ENCODE peak calls at places on chromosomes 7 and 10, in five cellular contexts. B, K, P, U and I are unnamed samples. For H3K4me1, the result is how much of the 10 kb centered on the place peaks cover.

GRCh38 chr10:6590100-6590499 is 10.0 kb upstream of the PRKCQ start:
- DNase-seq in B (no peak), K (no peak), P (no peak), U (no peak), I (no peak)

GRCh38 chr7:50397320-50397970 is 52.7 kb downstream of the FIGNL1 start:
- DNase-seq in B (no peak), K (no peak), P (no peak), U (no peak), I (peak)

GRCh38 chr7:9600974-9601373 is 1167.6 kb downstream of the NXPH1 start:
- DNase-seq in B (no peak), K (no peak), P (no peak), U (no peak), I (no peak)

GRCh38 chr7:3688061-3688460 is 387.0 kb downstream of the SDK1 start:
- DNase-seq in B (no peak), K (no peak), P (no peak), U (no peak), I (no peak)

GRCh38 chr10:31374146-31374696 is 55.2 kb downstream of the ZEB1 start:
- DNase-seq in B (no peak), K (no peak), P (no peak), U (no peak), I (no peak)

GRCh38 chr7:148442933-148443332 is 147.6 kb upstream of the C7orf33 start:
- DNase-seq in B (no peak), K (no peak), P (no peak), U (no peak), I (no peak)

GRCh38 chr7:116229359-116229758 is 19.0 kb downstream of the TES start:
- DNase-seq in B (no peak), K (no peak), P (peak), U (no peak), I (no peak)

GRCh38 chr7:151686826-151687225 is 167.1 kb upstream of the RHEB start:
- DNase-seq in B (no peak), K (no peak), P (peak), U (no peak), I (no peak)

GRCh38 chr7:21939136-21939857 is 6.4 kb downstream of the CDCA7L start:
- DNase-seq in B (no peak), K (no peak), P (peak), U (no peak), I (no peak)

GRCh38 chr7:28130277-28130676 is 50.3 kb downstream of the JAZF1 start:
- DNase-seq in B (no peak), K (no peak), P (peak), U (no peak), I (no peak)

GRCh38 chr7:95798401-95798930 is 26.1 kb downstream of the DYNC1I1 start:
- DNase-seq in B (no peak), K (no peak), P (no peak), U (no peak), I (no peak)

GRCh38 chr7:94580601-94581000 is 71.0 kb downstream of the CASD1 start:
- DNase-seq in B (no peak), K (no peak), P (peak), U (no peak), I (no peak)

GRCh38 chr7:117383826-117384225 is 43.5 kb downstream of the ASZ1 start:
- DNase-seq in B (no peak), K (no peak), P (no peak), U (no peak), I (no peak)

GRCh38 chr7:100211342-100211780 is 8.4 kb upstream of the PVRIG start:
- DNase-seq in B (no peak), K (peak), P (no peak), U (no peak), I (peak)

GRCh38 chr10:110042181-110042580 is 34.4 kb downstream of the ADD3 start:
- DNase-seq in B (no peak), K (no peak), P (peak), U (no peak), I (no peak)

GRCh38 chr10:122662231-122662630 is 37.4 kb downstream of the C10orf120 start:
- DNase-seq in B (no peak), K (no peak), P (no peak), U (no peak), I (no peak)

GRCh38 chr10:24762161-24762924 is 38.7 kb upstream of the ARHGAP21 start:
- DNase-seq in B (no peak), K (peak), P (peak), U (no peak), I (no peak)

GRCh38 chr10:49778197-49778596 is 16.1 kb upstream of the OGDHL start:
- DNase-seq in B (no peak), K (no peak), P (no peak), U (no peak), I (no peak)

GRCh38 chr7:142813262-142813661 is 41.6 kb upstream of the EPHB6 start:
- DNase-seq in B (no peak), K (peak), P (peak), U (no peak), I (no peak)

GRCh38 chr10:109886037-109886787 is 37.1 kb downstream of the XPNPEP1 start:
- DNase-seq in B (no peak), K (no peak), P (no peak), U (no peak), I (no peak)

GRCh38 chr7:54769203-54769602 is 10.2 kb upstream of the SEC61G start:
- DNase-seq in B (no peak), K (no peak), P (no peak), U (no peak), I (no peak)

GRCh38 chr7:90892213-90892612 is 296.1 kb downstream of the CDK14 start:
- DNase-seq in B (no peak), K (no peak), P (peak), U (no peak), I (no peak)

GRCh38 chr7:27155816-27156507 is 513 bp downstream of the HOXA7 start:
- DNase-seq in B (peak), K (peak), P (no peak), U (no peak), I (no peak)

GRCh38 chr7:22380333-22380732 is 23.4 kb upstream of the RAPGEF5 start:
- DNase-seq in B (no peak), K (no peak), P (no peak), U (no peak), I (no peak)

GRCh38 chr10:96612052-96612830 is 25.4 kb upstream of the TM9SF3 start:
- DNase-seq in B (no peak), K (no peak), P (no peak), U (no peak), I (no peak)

GRCh38 chr10:53111529-53111928 is 338.9 kb upstream of the MBL2 start:
- DNase-seq in B (no peak), K (peak), P (no peak), U (no peak), I (no peak)

GRCh38 chr10:66717221-66717981 is 208.4 kb upstream of the LRRTM3 start:
- DNase-seq in B (no peak), K (no peak), P (no peak), U (no peak), I (no peak)

GRCh38 chr7:101201695-101202602 is 1.1 kb upstream of the MOGAT3 start:
- DNase-seq in B (no peak), K (no peak), P (peak), U (no peak), I (no peak)

GRCh38 chr10:51397695-51398094 is 301.7 kb downstream of the CSTF2T start:
- DNase-seq in B (peak), K (no peak), P (peak), U (peak), I (no peak)

GRCh38 chr7:45663167-45663921 is 89.2 kb downstream of the ADCY1 start:
- DNase-seq in B (no peak), K (peak), P (peak), U (no peak), I (no peak)

GRCh38 chr10:88851706-88852105 is at the start of gene ANKRD22:
- DNase-seq in B (no peak), K (no peak), P (peak), U (no peak), I (no peak)
- H3K4me1 ChIP-seq in B (under half), K (under half), P (under half), U (under half), I (under half)

GRCh38 chr10:102620615-102621417 is 23.5 kb upstream of the TRIM8 start:
- DNase-seq in B (peak), K (no peak), P (peak), U (no peak), I (no peak)
- H3K4me1 ChIP-seq in B (under half), K (under half), P (half or more), U (half or more), I (under half)

DNA sequence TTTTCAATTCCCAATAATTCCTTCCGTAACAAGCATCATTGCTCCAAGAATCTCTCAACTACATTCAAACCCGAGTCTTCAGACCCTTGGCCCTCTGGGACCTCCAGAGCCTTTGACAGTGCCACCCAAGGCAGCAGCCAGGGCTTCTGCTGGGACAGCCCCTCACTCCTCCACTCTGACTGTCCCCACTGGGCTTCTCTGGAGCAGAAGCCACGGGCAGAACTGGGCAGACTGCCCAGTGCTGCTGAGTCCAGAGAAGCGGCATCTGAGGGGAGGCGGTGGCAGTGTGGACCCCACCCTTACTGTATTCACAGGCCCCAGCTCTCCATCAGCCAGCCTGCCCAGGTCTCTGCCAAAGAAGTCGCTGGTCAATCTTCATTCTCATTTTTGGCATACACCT is 8.8 kb downstream of the CYREN start:
- DNase-seq in B (no peak), K (no peak), P (no peak), U (no peak), I (no peak)
- H3K4me1 ChIP-seq in B (under half), K (under half), P (under half), U (under half), I (under half)

GRCh38 chr10:14671383-14671782 is 103.3 kb downstream of the FAM107B start:
- DNase-seq in B (no peak), K (no peak), P (no peak), U (no peak), I (no peak)

GRCh38 chr10:14667270-14667669 is 107.4 kb downstream of the FAM107B start:
- DNase-seq in B (no peak), K (no peak), P (no peak), U (no peak), I (no peak)

GRCh38 chr10:14670551-14671240 is 104.0 kb downstream of the FAM107B start:
- DNase-seq in B (no peak), K (no peak), P (peak), U (no peak), I (no peak)

GRCh38 chr10:14667748-14668147 is 106.9 kb downstream of the FAM107B start:
- DNase-seq in B (no peak), K (no peak), P (no peak), U (no peak), I (no peak)

GRCh38 chr10:14669576-14669975 is 105.1 kb downstream of the FAM107B start:
- DNase-seq in B (no peak), K (no peak), P (no peak), U (no peak), I (no peak)
- H3K4me1 ChIP-seq in B (under half), K (under half), P (under half), U (under half), I (under half)

DNA sequence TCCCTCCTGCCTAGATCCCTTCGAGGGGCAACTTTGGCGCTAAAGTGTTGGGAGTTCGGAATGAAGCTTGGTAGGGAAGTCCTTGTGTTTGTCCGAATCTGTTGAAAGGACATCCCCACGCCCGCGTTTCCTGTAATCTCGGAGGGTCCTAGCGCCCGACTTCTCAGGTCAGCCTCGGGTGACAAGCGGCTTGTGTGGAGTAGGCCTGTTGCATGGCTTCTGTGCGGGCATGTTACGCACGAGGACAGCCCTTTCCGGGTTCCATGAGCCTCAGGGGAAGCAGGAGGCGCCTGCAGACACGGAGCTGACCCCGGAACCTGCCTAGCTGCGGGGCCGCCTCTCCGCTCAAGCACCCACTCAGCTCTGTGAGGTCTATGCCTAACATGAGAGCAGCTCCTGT is 28.4 kb upstream of the AP5Z1 start:
- DNase-seq in B (no peak), K (no peak), P (no peak), U (no peak), I (no peak)
- H3K4me1 ChIP-seq in B (under half), K (half or more), P (under half), U (under half), I (under half)

DNA sequence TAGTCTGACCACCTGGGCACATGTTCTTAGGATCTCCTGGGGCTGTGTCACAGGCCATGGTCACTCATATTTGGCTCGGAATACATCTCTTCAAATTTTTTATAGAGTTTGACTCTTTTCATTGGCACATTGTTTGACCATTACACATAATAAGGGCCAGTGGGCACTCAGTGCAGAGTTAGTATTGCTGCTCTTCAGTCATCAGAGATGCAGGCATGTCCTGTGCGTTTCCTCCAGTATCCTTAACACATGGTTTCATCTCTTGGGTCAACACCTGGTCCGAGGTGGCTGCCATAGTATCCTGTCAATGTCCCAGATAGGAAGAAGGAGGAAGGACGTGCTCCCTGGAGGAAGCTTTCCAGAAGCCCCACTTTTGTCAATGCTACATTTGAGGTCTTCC is 125.0 kb downstream of the FAM107B start:
- DNase-seq in B (no peak), K (no peak), P (no peak), U (no peak), I (no peak)
- H3K4me1 ChIP-seq in B (under half), K (under half), P (under half), U (under half), I (half or more)

GRCh38 chr10:133276100-133276434 is 601 bp downstream of the ADAM8 start:
- DNase-seq in B (no peak), K (no peak), P (no peak), U (no peak), I (no peak)
- H3K4me1 ChIP-seq in B (under half), K (under half), P (under half), U (under half), I (under half)

GRCh38 chr10:113988535-113988934 is 55.1 kb upstream of the ADRB1 start:
- DNase-seq in B (no peak), K (no peak), P (no peak), U (no peak), I (no peak)

GRCh38 chr10:113985342-113985844 is 58.3 kb upstream of the ADRB1 start:
- DNase-seq in B (no peak), K (no peak), P (no peak), U (no peak), I (no peak)

GRCh38 chr10:113987156-113987555 is 56.5 kb upstream of the ADRB1 start:
- DNase-seq in B (no peak), K (no peak), P (no peak), U (no peak), I (no peak)

GRCh38 chr10:113987805-113988204 is 55.9 kb upstream of the ADRB1 start:
- DNase-seq in B (no peak), K (no peak), P (no peak), U (peak), I (no peak)

GRCh38 chr10:113986316-113986715 is 57.4 kb upstream of the ADRB1 start:
- DNase-seq in B (no peak), K (no peak), P (no peak), U (no peak), I (no peak)
- H3K4me1 ChIP-seq in B (under half), K (under half), P (under half), U (under half), I (under half)

DNA sequence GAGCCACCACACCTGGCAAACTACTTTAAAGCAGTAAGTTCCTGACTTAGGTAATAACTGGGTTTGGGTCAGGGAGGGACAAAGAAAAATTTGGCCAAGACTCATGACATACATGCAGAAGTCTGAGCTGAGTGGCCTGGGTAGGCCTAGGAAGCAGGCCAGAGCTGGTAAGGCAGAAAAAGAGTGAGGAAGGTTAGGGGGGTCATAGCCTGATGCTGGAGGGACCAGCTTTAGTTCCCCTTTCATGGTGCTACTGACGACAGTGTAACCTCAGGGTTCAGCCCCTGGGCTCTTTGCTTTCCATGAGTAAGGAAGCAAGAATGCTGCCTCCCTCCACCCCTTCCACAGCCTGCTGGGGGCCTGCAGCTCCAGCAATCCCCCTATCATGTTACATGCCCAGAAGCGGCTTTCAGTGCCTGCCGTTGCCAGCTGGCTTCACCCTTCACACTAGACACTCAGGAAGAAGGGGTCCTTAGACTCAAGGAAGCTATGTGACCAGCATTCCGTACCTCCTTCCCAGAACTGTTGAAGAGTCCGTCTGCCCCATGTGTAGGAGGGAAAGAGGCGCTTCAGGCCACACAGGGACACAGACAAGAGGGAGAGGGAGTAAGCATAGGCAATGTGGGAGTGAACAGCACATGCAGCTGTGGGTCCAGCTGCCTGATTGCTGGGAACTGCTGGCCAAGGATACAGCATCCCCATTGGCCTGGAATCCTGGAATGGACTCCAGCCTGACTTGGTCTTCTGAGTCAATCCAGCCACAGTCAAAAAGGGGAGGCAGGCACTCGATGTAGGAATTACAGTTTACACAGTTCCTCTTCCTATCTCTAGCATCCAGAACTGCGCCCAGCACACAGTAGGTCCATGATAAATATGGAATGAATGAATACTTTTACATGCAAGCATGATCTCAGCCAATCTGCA is 4.1 kb upstream of the PLAU start:
- DNase-seq in B (peak), K (no peak), P (peak), U (peak), I (no peak)
- H3K4me1 ChIP-seq in B (under half), K (under half), P (under half), U (under half), I (under half)